ENCODE peak calls at places on chromosomes 13 and 19, in eight cellular contexts. One of them, this sample, is unnamed.

GRCh38 chr13:42969558-42970172 is 22.4 kb downstream of the EPSTI1 start:
- DNase-seq in A549: peak
- DNase-seq in endothelial cell: peak
- DNase-seq in AML-193: peak
- DNase-seq in activated T-helper 2 cell treated with anti-CD3 and anti-CD28 coated beads, Interferon-gamma antibody, Interleukin-2, Interleukin-4, amounts not matched to agents 10 μg/mL and 5 μg/mL and 100 μg/mL, durations not matched to agents 14 hours and 24 hours and 36 hours: peak
- DNase-seq in amniotic stem cell: peak
- DNase-seq in SW480: peak
- DNase-seq in fibroblast of mammary gland: peak
- DNase-seq in this sample: peak

GRCh38 chr13:81957121-81957520 is 1616.2 kb upstream of the SPRY2 start:
- DNase-seq in SW480: no peak
- DNase-seq in AML-193: no peak
- DNase-seq in endothelial cell: no peak
- DNase-seq in amniotic stem cell: no peak
- DNase-seq in fibroblast of mammary gland: no peak
- DNase-seq in activated T-helper 2 cell treated with anti-CD3 and anti-CD28 coated beads, Interferon-gamma antibody, Interleukin-2, Interleukin-4, amounts not matched to agents 10 μg/mL and 5 μg/mL and 100 μg/mL, durations not matched to agents 14 hours and 24 hours and 36 hours: no peak
- DNase-seq in A549: peak
- DNase-seq in this sample: no peak

GRCh38 chr13:43229506-43229905 is 206.1 kb downstream of the DNAJC15 start:
- DNase-seq in fibroblast of mammary gland: peak
- DNase-seq in SW480: no peak
- DNase-seq in activated T-helper 2 cell treated with anti-CD3 and anti-CD28 coated beads, Interferon-gamma antibody, Interleukin-2, Interleukin-4, amounts not matched to agents 10 μg/mL and 5 μg/mL and 100 μg/mL, durations not matched to agents 14 hours and 24 hours and 36 hours: no peak
- DNase-seq in A549: no peak
- DNase-seq in AML-193: no peak
- DNase-seq in amniotic stem cell: no peak
- DNase-seq in endothelial cell: no peak
- DNase-seq in this sample: no peak

GRCh38 chr13:48251616-48252081 is 18.6 kb downstream of the ITM2B start:
- DNase-seq in fibroblast of mammary gland: peak
- DNase-seq in endothelial cell: no peak
- DNase-seq in AML-193: no peak
- DNase-seq in A549: no peak
- DNase-seq in SW480: no peak
- DNase-seq in activated T-helper 2 cell treated with anti-CD3 and anti-CD28 coated beads, Interferon-gamma antibody, Interleukin-2, Interleukin-4, amounts not matched to agents 10 μg/mL and 5 μg/mL and 100 μg/mL, durations not matched to agents 14 hours and 24 hours and 36 hours: no peak
- DNase-seq in amniotic stem cell: no peak
- DNase-seq in this sample: no peak

GRCh38 chr13:27151798-27152599 is 19.6 kb downstream of the USP12 start:
- DNase-seq in AML-193: no peak
- DNase-seq in fibroblast of mammary gland: no peak
- DNase-seq in endothelial cell: no peak
- DNase-seq in amniotic stem cell: no peak
- DNase-seq in A549: no peak
- DNase-seq in SW480: peak
- DNase-seq in activated T-helper 2 cell treated with anti-CD3 and anti-CD28 coated beads, Interferon-gamma antibody, Interleukin-2, Interleukin-4, amounts not matched to agents 10 μg/mL and 5 μg/mL and 100 μg/mL, durations not matched to agents 14 hours and 24 hours and 36 hours: no peak
- DNase-seq in this sample: no peak

GRCh38 chr19:49596407-49596806 is 5.4 kb downstream of the PRR12 start:
- DNase-seq in fibroblast of mammary gland: no peak
- DNase-seq in activated T-helper 2 cell treated with anti-CD3 and anti-CD28 coated beads, Interferon-gamma antibody, Interleukin-2, Interleukin-4, amounts not matched to agents 10 μg/mL and 5 μg/mL and 100 μg/mL, durations not matched to agents 14 hours and 24 hours and 36 hours: no peak
- DNase-seq in AML-193: no peak
- DNase-seq in SW480: no peak
- DNase-seq in amniotic stem cell: no peak
- DNase-seq in A549: no peak
- DNase-seq in endothelial cell: no peak
- DNase-seq in this sample: no peak

GRCh38 chr19:5349041-5349440 is 8.4 kb upstream of the PTPRS start:
- DNase-seq in A549: no peak
- DNase-seq in fibroblast of mammary gland: no peak
- DNase-seq in amniotic stem cell: no peak
- DNase-seq in SW480: no peak
- DNase-seq in activated T-helper 2 cell treated with anti-CD3 and anti-CD28 coated beads, Interferon-gamma antibody, Interleukin-2, Interleukin-4, amounts not matched to agents 10 μg/mL and 5 μg/mL and 100 μg/mL, durations not matched to agents 14 hours and 24 hours and 36 hours: no peak
- DNase-seq in endothelial cell: no peak
- DNase-seq in AML-193: no peak
- DNase-seq in this sample: no peak

GRCh38 chr19:41877916-41878905 is 1.1 kb downstream of the CD79A start:
- DNase-seq in AML-193: no peak
- DNase-seq in endothelial cell: no peak
- DNase-seq in fibroblast of mammary gland: no peak
- DNase-seq in activated T-helper 2 cell treated with anti-CD3 and anti-CD28 coated beads, Interferon-gamma antibody, Interleukin-2, Interleukin-4, amounts not matched to agents 10 μg/mL and 5 μg/mL and 100 μg/mL, durations not matched to agents 14 hours and 24 hours and 36 hours: no peak
- DNase-seq in A549: no peak
- DNase-seq in SW480: no peak
- DNase-seq in amniotic stem cell: no peak
- DNase-seq in this sample: no peak

GRCh38 chr19:38975214-38975860 is at the start of gene FBXO17:
- DNase-seq in endothelial cell: peak
- DNase-seq in activated T-helper 2 cell treated with anti-CD3 and anti-CD28 coated beads, Interferon-gamma antibody, Interleukin-2, Interleukin-4, amounts not matched to agents 10 μg/mL and 5 μg/mL and 100 μg/mL, durations not matched to agents 14 hours and 24 hours and 36 hours: no peak
- DNase-seq in SW480: peak
- DNase-seq in amniotic stem cell: peak
- DNase-seq in AML-193: no peak
- DNase-seq in fibroblast of mammary gland: peak
- DNase-seq in A549: peak
- DNase-seq in this sample: no peak